ENCODE peak calls at places on chromosomes 11 and 22, in five cellular contexts. I is AG20443, Y is AG04450, V is SK-MEL-5, H is endothelial cell. L is an unnamed sample.

GRCh38 chr22:43622886-43623285 is 189.2 kb downstream of the EFCAB6 start:
- DNase-seq in I (no peak), Y (no peak), V (no peak), H (no peak), L (no peak)

GRCh38 chr11:83493918-83494317 is 207.8 kb upstream of the CCDC90B start:
- DNase-seq in I (no peak), Y (no peak), V (no peak), H (no peak), L (no peak)

GRCh38 chr11:125455851-125456250 is 40.2 kb downstream of the FEZ1 start:
- DNase-seq in I (no peak), Y (no peak), V (no peak), H (no peak), L (no peak)

GRCh38 chr22:46674906-46675305 is 54.7 kb downstream of the GRAMD4 start:
- DNase-seq in I (no peak), Y (no peak), V (no peak), H (no peak), L (no peak)

GRCh38 chr22:39658367-39658766 is 87.8 kb downstream of the CACNA1I start:
- DNase-seq in I (no peak), Y (no peak), V (no peak), H (no peak), L (peak; percentile 9)

GRCh38 chr11:33898957-33899356 is 7.1 kb upstream of the LMO2 start:
- DNase-seq in I (no peak), Y (no peak), V (no peak), H (no peak), L (no peak)

GRCh38 chr11:16088774-16089173 is 267.6 kb downstream of the SOX6 start:
- DNase-seq in I (no peak), Y (no peak), V (no peak), H (no peak), L (no peak)

GRCh38 chr22:39384750-39385480 is 14.7 kb upstream of the TAB1 start:
- DNase-seq in I (no peak), Y (no peak), V (peak; percentile 56), H (peak; percentile 50), L (no peak)

GRCh38 chr22:29307658-29308147 is 1.3 kb downstream of the GAS2L1 start:
- DNase-seq in I (no peak), Y (no peak), V (no peak), H (no peak), L (no peak)

GRCh38 chr11:120690406-120690805 is 178.9 kb downstream of the GRIK4 start:
- DNase-seq in I (no peak), Y (no peak), V (no peak), H (no peak), L (no peak)

GRCh38 chr11:82996966-82997606 is 74.6 kb downstream of the RAB30 start:
- DNase-seq in I (no peak), Y (no peak), V (no peak), H (no peak), L (no peak)

GRCh38 chr11:105719073-105719846 is 109.4 kb downstream of the GRIA4 start:
- DNase-seq in I (no peak), Y (peak; percentile 10), V (no peak), H (no peak), L (peak; percentile 21)

GRCh38 chr11:62150887-62151736 is 27.3 kb downstream of the INCENP start:
- DNase-seq in I (no peak), Y (no peak), V (no peak), H (no peak), L (no peak)

GRCh38 chr11:19673924-19674390 is 38.7 kb upstream of the NAV2 start:
- DNase-seq in I (peak; percentile 61), Y (no peak), V (no peak), H (no peak), L (no peak)

GRCh38 chr22:29002603-29003002 is 59.0 kb downstream of the C22orf31 start:
- DNase-seq in I (no peak), Y (no peak), V (no peak), H (no peak), L (no peak)

GRCh38 chr22:32880906-32881596 is 79.5 kb downstream of the TIMP3 start:
- DNase-seq in I (no peak), Y (peak; percentile 30), V (no peak), H (peak; percentile 55), L (peak; percentile 98)

GRCh38 chr11:9273430-9274336 is 8.5 kb upstream of the DENND5A start:
- DNase-seq in I (peak; percentile 34), Y (no peak), V (no peak), H (no peak), L (peak; percentile 92)

GRCh38 chr11:129023968-129024676 is 81.5 kb upstream of the TP53AIP1 start:
- DNase-seq in I (peak; percentile 10), Y (no peak), V (no peak), H (no peak), L (peak; percentile 52)

GRCh38 chr22:38104084-38104483 is 6.4 kb downstream of the BAIAP2L2 start:
- DNase-seq in I (peak; percentile 42), Y (no peak), V (peak; percentile 84), H (no peak), L (peak; percentile 31)

GRCh38 chr11:30422828-30423648 is 100.1 kb downstream of the ARL14EP start:
- DNase-seq in I (no peak), Y (no peak), V (no peak), H (no peak), L (no peak)

GRCh38 chr11:121894581-121894980 is 221.4 kb downstream of the BLID start:
- DNase-seq in I (peak; percentile 47), Y (no peak), V (no peak), H (no peak), L (peak; percentile 74)

GRCh38 chr11:17602105-17603001 is 55.3 kb downstream of the OTOG start:
- DNase-seq in I (no peak), Y (no peak), V (no peak), H (no peak), L (no peak)

GRCh38 chr11:67120881-67121710 is 2.0 kb downstream of the KDM2A start:
- DNase-seq in I (no peak), Y (no peak), V (peak; percentile 20), H (no peak), L (peak; percentile 48)

GRCh38 chr11:2837096-2837601 is 48.4 kb downstream of the CDKN1C start:
- DNase-seq in I (peak; percentile 91), Y (no peak), V (peak; percentile 28), H (peak; percentile 46), L (peak; percentile 52)

GRCh38 chr22:31082606-31083376 is 1.7 kb downstream of the SMTN start:
- DNase-seq in I (peak; percentile 76), Y (no peak), V (peak; percentile 81), H (peak; percentile 85), L (peak; percentile 64)